ENCODE peak calls at places on chromosomes 16 and 17, in six cellular contexts. C is GM23248; O is EL; Y is activated CD4-positive, alpha-beta memory T cell treated with anti-CD3 and anti-CD28 coated beads, Interleukin-2, amount 10 ng/mL, durations not matched to agents 7 days and 5 days; U is effector memory CD4-positive, alpha-beta T cell; X is caudate nucleus. B is an unnamed sample.

GRCh38 chr16:25841776-25842175 is 150.0 kb downstream of the HS3ST4 start:
- DNase-seq in C (no peak), O (no peak), Y (no peak), U (no peak), X (no peak), B (no peak)

GRCh38 chr17:81365601-81366585 is 29.4 kb upstream of the BAHCC1 start:
- DNase-seq in C (no peak), O (no peak), Y (peak), U (no peak), X (no peak), B (no peak)

GRCh38 chr17:28733346-28733745 is 4.8 kb downstream of the NEK8 start:
- DNase-seq in C (no peak), O (no peak), Y (no peak), U (no peak), X (no peak), B (no peak)

GRCh38 chr16:87206646-87207451 is 110.3 kb downstream of the C16orf95 start:
- DNase-seq in C (peak), O (peak), Y (no peak), U (no peak), X (no peak), B (no peak)

GRCh38 chr17:41315814-41316430 is 412 bp upstream of the KRTAP17-1 start:
- DNase-seq in C (no peak), O (no peak), Y (no peak), U (no peak), X (no peak), B (no peak)

GRCh38 chr17:17928422-17929386 is 43.5 kb downstream of the TOM1L2 start:
- DNase-seq in C (peak), O (no peak), Y (no peak), U (no peak), X (peak), B (no peak)

GRCh38 chr17:83175551-83176271 is 96.3 kb downstream of the METRNL start:
- DNase-seq in C (no peak), O (no peak), Y (no peak), U (no peak), X (no peak), B (no peak)

GRCh38 chr17:77425791-77426641 is 285.2 kb downstream of the SEC14L1 start:
- DNase-seq in C (peak), O (peak), Y (no peak), U (no peak), X (no peak), B (peak)

GRCh38 chr17:36849871-36850348 is 87.4 kb upstream of the LHX1 start:
- DNase-seq in C (peak), O (peak), Y (peak), U (no peak), X (no peak), B (no peak)

GRCh38 chr17:36674278-36674650 is 72.9 kb downstream of the MRM1 start:
- DNase-seq in C (no peak), O (no peak), Y (peak), U (peak), X (no peak), B (no peak)

GRCh38 chr17:16013943-16014407 is 14.4 kb downstream of the TTC19 start:
- DNase-seq in C (peak), O (peak), Y (no peak), U (no peak), X (no peak), B (no peak)

GRCh38 chr17:48060249-48060648 is 12.1 kb downstream of the NFE2L1 start:
- DNase-seq in C (no peak), O (no peak), Y (no peak), U (no peak), X (no peak), B (no peak)

GRCh38 chr17:48093341-48094045 is 7.8 kb downstream of the CBX1 start:
- DNase-seq in C (no peak), O (no peak), Y (no peak), U (no peak), X (no peak), B (no peak)

GRCh38 chr16:76318565-76318964 is 41.4 kb downstream of the CNTNAP4 start:
- DNase-seq in C (no peak), O (no peak), Y (no peak), U (no peak), X (no peak), B (no peak)

GRCh38 chr16:79610771-79611170 is 10.2 kb upstream of the MAF start:
- DNase-seq in C (no peak), O (no peak), Y (no peak), U (no peak), X (no peak), B (no peak)

GRCh38 chr16:54673353-54673752 is 257.3 kb upstream of the IRX5 start:
- DNase-seq in C (no peak), O (no peak), Y (no peak), U (no peak), X (no peak), B (no peak)

GRCh38 chr17:76635659-76636360 is 7.7 kb downstream of the ST6GALNAC1 start:
- DNase-seq in C (peak), O (peak), Y (no peak), U (no peak), X (no peak), B (no peak)

GRCh38 chr16:74862743-74863244 is 88.2 kb upstream of the FA2H start:
- DNase-seq in C (peak), O (peak), Y (no peak), U (no peak), X (no peak), B (no peak)

GRCh38 chr16:75138636-75139035 is 9.7 kb upstream of the ZFP1 start:
- DNase-seq in C (peak), O (peak), Y (peak), U (no peak), X (no peak), B (no peak)

GRCh38 chr17:13365331-13365730 is 236.4 kb downstream of the HS3ST3A1 start:
- DNase-seq in C (peak), O (peak), Y (no peak), U (no peak), X (no peak), B (no peak)

GRCh38 chr17:64787255-64787920 is 125.3 kb upstream of the SMURF2 start:
- DNase-seq in C (no peak), O (no peak), Y (peak), U (no peak), X (no peak), B (no peak)

GRCh38 chr17:58421711-58422110 is 4.4 kb upstream of the RNF43 start:
- DNase-seq in C (no peak), O (no peak), Y (no peak), U (no peak), X (no peak), B (no peak)

GRCh38 chr17:73342057-73342522 is 30.3 kb upstream of the CDC42EP4 start:
- DNase-seq in C (peak), O (peak), Y (no peak), U (no peak), X (peak), B (no peak)

GRCh38 chr17:6639014-6639650 is 1.4 kb downstream of the KIAA0753 start:
- DNase-seq in C (no peak), O (no peak), Y (no peak), U (no peak), X (no peak), B (no peak)

GRCh38 chr16:2490190-2491105 is 15.5 kb downstream of the TBC1D24 start:
- DNase-seq in C (no peak), O (no peak), Y (no peak), U (no peak), X (no peak), B (no peak)

GRCh38 chr17:38873646-38874380 is 4.0 kb downstream of the LASP1 start:
- DNase-seq in C (peak), O (no peak), Y (no peak), U (no peak), X (no peak), B (no peak)

GRCh38 chr16:88464447-88465318 is 11.6 kb downstream of the ZFPM1 start:
- DNase-seq in C (no peak), O (no peak), Y (no peak), U (no peak), X (no peak), B (no peak)